ENCODE peak calls at places on chromosomes 7 and 10, in ten cellular contexts. B is AG10803; K is activated naive CD8-positive, alpha-beta T cell treated with anti-CD3 and anti-CD28 coated beads, Interleukin-2, amount 50 U/mL, for 24 hours; J is RWPE1; V is Daoy; A is activated effector memory CD4-positive, alpha-beta T cell treated with anti-CD3 and anti-CD28 coated beads, Interleukin-2, amount 50 U/mL, for 16 hours; X is H7; Z is substantia nigra; O is lung microvascular endothelial cell; Q is LoVo. F is an unnamed sample.

GRCh38 chr7:94643771-94644545 is 12.0 kb downstream of the SGCE start:
- DNase-seq in B (no peak), K (no peak), J (peak), V (no peak), A (no peak), X (no peak), Z (no peak), O (no peak), Q (no peak), F (no peak)

GRCh38 chr10:78553792-78554191 is 515.0 kb upstream of the ZMIZ1 start:
- DNase-seq in B (no peak), K (no peak), J (no peak), V (no peak), A (no peak), X (no peak), Z (no peak), O (no peak), Q (no peak), F (no peak)

GRCh38 chr7:113890326-113891030 is 28.3 kb downstream of the PPP1R3A start:
- DNase-seq in B (no peak), K (no peak), J (no peak), V (no peak), A (no peak), X (no peak), Z (no peak), O (no peak), Q (no peak), F (no peak)

GRCh38 chr10:650691-651615 is 38.5 kb downstream of the DIP2C start:
- DNase-seq in B (peak), K (no peak), J (no peak), V (no peak), A (no peak), X (peak), Z (no peak), O (peak), Q (no peak), F (no peak)

GRCh38 chr10:112658900-112659328 is 211.9 kb downstream of the VTI1A start:
- DNase-seq in B (no peak), K (no peak), J (peak), V (peak), A (no peak), X (no peak), Z (no peak), O (no peak), Q (no peak), F (no peak)

GRCh38 chr7:1397491-1398327 is 61.6 kb downstream of the MICALL2 start:
- DNase-seq in B (peak), K (no peak), J (no peak), V (peak), A (no peak), X (peak), Z (no peak), O (no peak), Q (no peak), F (no peak)

GRCh38 chr7:1611708-1612241 is 41.9 kb upstream of the PSMG3 start:
- DNase-seq in B (peak), K (no peak), J (peak), V (peak), A (no peak), X (peak), Z (peak), O (no peak), Q (peak), F (peak)

GRCh38 chr7:82294865-82295264 is 148.7 kb downstream of the CACNA2D1 start:
- DNase-seq in B (no peak), K (no peak), J (no peak), V (no peak), A (no peak), X (no peak), Z (no peak), O (no peak), Q (no peak), F (no peak)

GRCh38 chr7:82183633-82184032 is 259.9 kb downstream of the CACNA2D1 start:
- DNase-seq in B (peak), K (no peak), J (peak), V (peak), A (no peak), X (no peak), Z (no peak), O (no peak), Q (no peak), F (no peak)